ENCODE peak calls at places on chromosomes 3 and 15, in eight cellular contexts. I is WERI-Rb-1; Y is left ventricle myocardium inferior; F is heart left ventricle; P is pancreas; C is CD4-positive, alpha-beta memory T cell; H is sigmoid colon; L is kidney. G is an unnamed sample.

GRCh38 chr3:155946178-155946577 is 75.7 kb downstream of the GMPS start:
- DNase-seq in I (no peak), Y (no peak), F (no peak), P (no peak), C (no peak), H (no peak), L (no peak), G (no peak)

GRCh38 chr3:47932431-47932830 is 83.8 kb downstream of the MAP4 start:
- DNase-seq in I (no peak), Y (no peak), F (no peak), P (no peak), C (no peak), H (no peak), L (no peak), G (no peak)

GRCh38 chr15:89685995-89686394 is 4.6 kb downstream of the PEX11A start:
- DNase-seq in I (no peak), Y (no peak), F (no peak), P (no peak), C (no peak), H (no peak), L (no peak), G (no peak)

GRCh38 chr3:52230461-52230860 is 5.0 kb upstream of the TLR9 start:
- DNase-seq in I (no peak), Y (no peak), F (no peak), P (peak; percentile 46), C (no peak), H (no peak), L (no peak), G (no peak)

GRCh38 chr15:58924326-58924725 is 9.2 kb downstream of the SLTM start:
- DNase-seq in I (no peak), Y (no peak), F (no peak), P (no peak), C (no peak), H (no peak), L (no peak), G (no peak)

GRCh38 chr15:25883860-25884259 is 20.7 kb upstream of the ATP10A start:
- DNase-seq in I (no peak), Y (no peak), F (no peak), P (no peak), C (no peak), H (no peak), L (no peak), G (no peak)

GRCh38 chr3:141380987-141381386 is 12.7 kb downstream of the ZBTB38 start:
- DNase-seq in I (no peak), Y (no peak), F (no peak), P (no peak), C (no peak), H (no peak), L (no peak), G (no peak)

GRCh38 chr3:119490153-119490552 is 8.2 kb upstream of the TIMMDC1 start:
- DNase-seq in I (no peak), Y (no peak), F (no peak), P (no peak), C (no peak), H (no peak), L (no peak), G (no peak)

GRCh38 chr15:31346367-31347066 is 19.9 kb downstream of the KLF13 start:
- DNase-seq in I (no peak), Y (no peak), F (no peak), P (peak; percentile 35), C (no peak), H (no peak), L (no peak), G (no peak)

GRCh38 chr3:53252105-53252946 is 3.5 kb downstream of the TKT start:
- DNase-seq in I (no peak), Y (no peak), F (no peak), P (no peak), C (no peak), H (no peak), L (no peak), G (peak; percentile 75)

DNA sequence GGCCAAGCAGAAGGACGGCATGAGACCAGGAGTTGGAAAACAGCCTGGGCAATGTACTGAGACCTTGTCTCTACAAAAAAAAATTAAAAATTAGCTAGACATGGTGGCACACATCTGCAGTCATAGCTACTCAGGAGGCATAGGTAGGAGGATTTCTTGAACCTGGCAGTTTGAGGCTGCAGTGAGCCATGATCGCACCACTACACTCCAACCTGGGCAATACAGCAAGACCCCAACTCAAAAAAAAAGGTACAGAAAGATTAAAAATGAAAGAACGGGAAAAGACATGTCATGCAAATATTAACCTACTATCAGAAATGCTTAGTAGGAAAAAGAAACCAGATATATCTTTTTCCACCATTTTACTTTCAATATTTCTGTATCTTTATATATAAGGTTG is 99.6 kb upstream of the ATP11B start:
- DNase-seq in I (no peak), Y (no peak), F (no peak), P (no peak), C (no peak), H (no peak), L (no peak), G (no peak)
- H3K27ac ChIP-seq in I (no peak overlapping the region), Y (no peak overlapping the region), F (no peak overlapping the region), P (no peak overlapping the region), C (no peak overlapping the region), H (no peak overlapping the region), L (no peak overlapping the region), G (no peak overlapping the region)

GRCh38 chr15:74027688-74028087 is 33.2 kb downstream of the PML start:
- DNase-seq in I (no peak), Y (no peak), F (no peak), P (no peak), C (no peak), H (peak; percentile 81), L (no peak), G (no peak)
- H3K36me3 ChIP-seq in I (peaks cover 37% of the 10 kb centered on the region), Y (peaks cover 65% of the 10 kb centered on the region), F (peaks cover 39% of the 10 kb centered on the region), P (peaks cover 30% of the 10 kb centered on the region), C (peaks cover 54% of the 10 kb centered on the region), H (peaks cover 63% of the 10 kb centered on the region), L (peaks cover 19% of the 10 kb centered on the region), G (peaks cover 18% of the 10 kb centered on the region)

GRCh38 chr3:124032881-124033359 is 41.0 kb upstream of the ROPN1 start:
- DNase-seq in I (peak; percentile 93), Y (peak; percentile 89), F (peak; percentile 92), P (peak; percentile 95), C (peak; percentile 47), H (peak; percentile 91), L (peak; percentile 96), G (peak; percentile 84)

GRCh38 chr3:124034016-124034808 is 42.3 kb upstream of the ROPN1 start:
- DNase-seq in I (no peak), Y (peak; percentile 25), F (peak; percentile 65), P (peak; percentile 71), C (no peak), H (no peak), L (peak; percentile 83), G (no peak)

GRCh38 chr3:124033360-124034015 is 41.6 kb upstream of the ROPN1 start:
- DNase-seq in I (peak; percentile 33), Y (peak; percentile 16), F (peak; percentile 72), P (peak; percentile 69), C (no peak), H (peak; percentile 62), L (peak; percentile 79), G (no peak)

GRCh38 chr3:124034809-124035152 is 42.9 kb upstream of the ROPN1 start:
- DNase-seq in I (peak; percentile 15), Y (no peak), F (no peak), P (no peak), C (no peak), H (no peak), L (no peak), G (no peak)

GRCh38 chr3:124032351-124032880 is 40.5 kb upstream of the ROPN1 start:
- DNase-seq in I (peak; percentile 86), Y (peak; percentile 58), F (no peak), P (no peak), C (no peak), H (peak; percentile 73), L (peak; percentile 53), G (no peak)
- H3K27ac ChIP-seq in I (peak overlapping the region; percentile 97), Y (peak overlapping the region; percentile 97), F (peak overlapping the region; percentile 82), P (peak overlapping the region; percentile 74), C (no peak overlapping the region), H (peak overlapping the region; percentile 89), L (peak overlapping the region; percentile 63), G (peak overlapping the region; percentile 75)

GRCh38 chr15:85702321-85703230 is 92.1 kb downstream of the KLHL25 start:
- DNase-seq in I (no peak), Y (no peak), F (no peak), P (no peak), C (peak; percentile 56), H (no peak), L (no peak), G (no peak)

GRCh38 chr15:85706779-85707518 is 87.8 kb downstream of the KLHL25 start:
- DNase-seq in I (no peak), Y (no peak), F (no peak), P (no peak), C (peak; percentile 83), H (no peak), L (no peak), G (no peak)

GRCh38 chr15:85704720-85705119 is 90.0 kb downstream of the KLHL25 start:
- DNase-seq in I (no peak), Y (no peak), F (no peak), P (no peak), C (no peak), H (no peak), L (no peak), G (no peak)

GRCh38 chr15:85700767-85701166 is 94.0 kb downstream of the KLHL25 start:
- DNase-seq in I (no peak), Y (no peak), F (no peak), P (no peak), C (no peak), H (no peak), L (no peak), G (no peak)

GRCh38 chr15:85704021-85704420 is 90.7 kb downstream of the KLHL25 start:
- DNase-seq in I (no peak), Y (no peak), F (no peak), P (no peak), C (no peak), H (no peak), L (no peak), G (no peak)
- H3K36me3 ChIP-seq in I (peaks cover 89% of the 10 kb centered on the region), Y (peaks cover 33% of the 10 kb centered on the region), F (no peaks in the 10 kb centered on the region), P (no peaks in the 10 kb centered on the region), C (peaks cover 7% of the 10 kb centered on the region), H (peaks cover 16% of the 10 kb centered on the region), L (peaks cover 2% of the 10 kb centered on the region), G (peaks cover 9% of the 10 kb centered on the region)

GRCh38 chr3:160226740-160227048 is 1.5 kb downstream of the C3orf80 start:
- DNase-seq in I (no peak), Y (no peak), F (no peak), P (peak; percentile 59), C (no peak), H (no peak), L (no peak), G (no peak)

GRCh38 chr3:160224256-160224655 is 966 bp upstream of the C3orf80 start:
- DNase-seq in I (no peak), Y (no peak), F (no peak), P (no peak), C (peak; percentile 6), H (no peak), L (no peak), G (no peak)

GRCh38 chr3:160225181-160226025 is at the start of gene C3orf80:
- DNase-seq in I (peak; percentile 87), Y (peak; percentile 36), F (peak; percentile 74), P (peak; percentile 83), C (peak; percentile 38), H (peak; percentile 87), L (peak; percentile 78), G (peak; percentile 56)

GRCh38 chr3:160226026-160226739 is 961 bp downstream of the C3orf80 start:
- DNase-seq in I (peak; percentile 33), Y (no peak), F (peak; percentile 60), P (peak; percentile 66), C (peak; percentile 10), H (peak; percentile 69), L (peak; percentile 70), G (no peak)

GRCh38 chr3:160224811-160225180 is 426 bp upstream of the C3orf80 start:
- DNase-seq in I (no peak), Y (no peak), F (no peak), P (no peak), C (no peak), H (no peak), L (no peak), G (no peak)
- H3K27ac ChIP-seq in I (peak overlapping the region; percentile 81), Y (no peak overlapping the region), F (no peak overlapping the region), P (no peak overlapping the region), C (no peak overlapping the region), H (no peak overlapping the region), L (no peak overlapping the region), G (no peak overlapping the region)